ENCODE peak calls at places on chromosomes 13 and 19, in eight cellular contexts. K, V, B, S, G, Q, A and M are unnamed samples. For H3K27me3, the result is how much of the 10 kb centered on the place peaks cover.

GRCh38 chr19:51253088-51253806 is 2.4 kb downstream of the SIGLECL1 start:
- DNase-seq in K (no peak), V (no peak), B (no peak), S (no peak), G (no peak), Q (no peak), A (no peak), M (no peak)

GRCh38 chr19:39339636-39340035 is 2.6 kb upstream of the SAMD4B start:
- DNase-seq in K (no peak), V (no peak), B (no peak), S (no peak), G (no peak), Q (no peak), A (no peak), M (no peak)

GRCh38 chr13:45456196-45456972 is 8.4 kb upstream of the COG3 start:
- DNase-seq in K (no peak), V (no peak), B (no peak), S (no peak), G (no peak), Q (no peak), A (no peak), M (no peak)

GRCh38 chr13:111661052-111661451 is 340.6 kb downstream of the TEX29 start:
- DNase-seq in K (peak), V (no peak), B (no peak), S (no peak), G (no peak), Q (peak), A (no peak), M (peak)

GRCh38 chr19:50969413-50969760 is at the start of gene KLK6:
- DNase-seq in K (no peak), V (no peak), B (peak), S (no peak), G (no peak), Q (no peak), A (peak), M (no peak)

GRCh38 chr19:23914402-23915286 is at the start of gene ZNF726:
- DNase-seq in K (peak), V (peak), B (no peak), S (peak), G (peak), Q (peak), A (peak), M (no peak)

GRCh38 chr19:12935071-12935470 is 1.6 kb upstream of the FARSA start:
- DNase-seq in K (no peak), V (no peak), B (no peak), S (no peak), G (no peak), Q (no peak), A (no peak), M (no peak)

GRCh38 chr13:46523972-46524737 is 28.8 kb upstream of the LRCH1 start:
- DNase-seq in K (no peak), V (no peak), B (no peak), S (no peak), G (no peak), Q (no peak), A (no peak), M (no peak)

GRCh38 chr13:60288569-60288968 is 108.5 kb upstream of the TDRD3 start:
- DNase-seq in K (no peak), V (no peak), B (no peak), S (no peak), G (no peak), Q (no peak), A (no peak), M (no peak)

GRCh38 chr19:16654151-16654550 is 5.8 kb downstream of the SMIM7 start:
- DNase-seq in K (no peak), V (no peak), B (peak), S (no peak), G (no peak), Q (no peak), A (no peak), M (no peak)

GRCh38 chr13:41691276-41691675 is 233.9 kb downstream of the RGCC start:
- DNase-seq in K (no peak), V (no peak), B (no peak), S (no peak), G (no peak), Q (no peak), A (no peak), M (no peak)

GRCh38 chr13:38398810-38399493 is 49.3 kb downstream of the UFM1 start:
- DNase-seq in K (no peak), V (no peak), B (no peak), S (no peak), G (no peak), Q (no peak), A (no peak), M (no peak)

GRCh38 chr13:34164585-34164984 is 346.6 kb downstream of the RFC3 start:
- DNase-seq in K (no peak), V (no peak), B (no peak), S (no peak), G (no peak), Q (no peak), A (no peak), M (no peak)

GRCh38 chr19:17889609-17890214 is 18.0 kb downstream of the SLC5A5 start:
- DNase-seq in K (no peak), V (no peak), B (no peak), S (no peak), G (no peak), Q (no peak), A (no peak), M (no peak)

GRCh38 chr13:37701972-37702371 is 103.4 kb upstream of the POSTN start:
- DNase-seq in K (no peak), V (no peak), B (no peak), S (no peak), G (no peak), Q (no peak), A (no peak), M (no peak)

GRCh38 chr13:68719815-68720214 is 1387.8 kb upstream of the ATXN8OS start:
- DNase-seq in K (no peak), V (no peak), B (no peak), S (no peak), G (no peak), Q (no peak), A (no peak), M (no peak)

GRCh38 chr19:48239120-48239519 is 16.6 kb downstream of the CARD8 start:
- DNase-seq in K (no peak), V (no peak), B (no peak), S (no peak), G (no peak), Q (no peak), A (no peak), M (no peak)

GRCh38 chr19:18332917-18333530 is 7.4 kb upstream of the PGPEP1 start:
- DNase-seq in K (no peak), V (no peak), B (no peak), S (no peak), G (no peak), Q (no peak), A (no peak), M (no peak)

GRCh38 chr13:49353908-49354307 is 90.0 kb downstream of the CAB39L start:
- DNase-seq in K (no peak), V (no peak), B (no peak), S (no peak), G (no peak), Q (no peak), A (no peak), M (no peak)

GRCh38 chr13:45194081-45194939 is 6.5 kb downstream of the KCTD4 start:
- DNase-seq in K (no peak), V (no peak), B (no peak), S (peak), G (peak), Q (no peak), A (no peak), M (no peak)

GRCh38 chr19:1774999-1775772 is 21.9 kb downstream of the ONECUT3 start:
- DNase-seq in K (no peak), V (no peak), B (no peak), S (no peak), G (no peak), Q (no peak), A (no peak), M (no peak)

GRCh38 chr19:35021016-35021415 is 9.3 kb upstream of the SCN1B start:
- DNase-seq in K (no peak), V (no peak), B (no peak), S (no peak), G (peak), Q (no peak), A (no peak), M (no peak)

GRCh38 chr13:41034862-41035261 is 15.7 kb upstream of the ELF1 start:
- DNase-seq in K (no peak), V (no peak), B (no peak), S (no peak), G (no peak), Q (no peak), A (no peak), M (no peak)

GRCh38 chr19:13070425-13071140 is 32.1 kb downstream of the LYL1 start:
- DNase-seq in K (no peak), V (no peak), B (no peak), S (no peak), G (no peak), Q (no peak), A (no peak), M (no peak)

GRCh38 chr19:50869479-50869878 is 3.8 kb upstream of the KLK2 start:
- DNase-seq in K (no peak), V (no peak), B (no peak), S (no peak), G (no peak), Q (no peak), A (no peak), M (no peak)

GRCh38 chr13:95156208-95156607 is 145.0 kb downstream of the ABCC4 start:
- DNase-seq in K (no peak), V (no peak), B (no peak), S (no peak), G (no peak), Q (no peak), A (no peak), M (no peak)

GRCh38 chr13:111517641-111518010 is 197.2 kb downstream of the TEX29 start:
- DNase-seq in K (no peak), V (no peak), B (no peak), S (no peak), G (no peak), Q (no peak), A (peak), M (no peak)

GRCh38 chr19:8046569-8047165 is 5.9 kb upstream of the CCL25 start:
- DNase-seq in K (no peak), V (no peak), B (no peak), S (no peak), G (no peak), Q (no peak), A (no peak), M (no peak)

GRCh38 chr19:55702131-55702627 is 27.2 kb downstream of the EPN1 start:
- DNase-seq in K (no peak), V (no peak), B (no peak), S (no peak), G (no peak), Q (peak), A (no peak), M (no peak)

GRCh38 chr13:47858678-47859050 is 142.4 kb downstream of the SUCLA2 start:
- DNase-seq in K (no peak), V (no peak), B (no peak), S (no peak), G (no peak), Q (no peak), A (no peak), M (no peak)

GRCh38 chr19:53132231-53132991 is at the start of gene ZNF415:
- DNase-seq in K (no peak), V (peak), B (no peak), S (peak), G (peak), Q (peak), A (peak), M (no peak)

GRCh38 chr13:27622102-27622820 is 569 bp downstream of the POLR1D start:
- DNase-seq in K (no peak), V (peak), B (no peak), S (peak), G (no peak), Q (no peak), A (no peak), M (no peak)

GRCh38 chr13:37192986-37193385 is 87.5 kb upstream of the CSNK1A1L start:
- DNase-seq in K (no peak), V (no peak), B (no peak), S (no peak), G (no peak), Q (no peak), A (no peak), M (no peak)

GRCh38 chr19:11736696-11737095 is 2.0 kb downstream of the ZNF823 start:
- DNase-seq in K (no peak), V (no peak), B (no peak), S (peak), G (peak), Q (no peak), A (no peak), M (no peak)

GRCh38 chr13:63910406-63910957 is 2494.8 kb upstream of the PCDH20 start:
- DNase-seq in K (no peak), V (no peak), B (no peak), S (no peak), G (no peak), Q (no peak), A (no peak), M (no peak)

GRCh38 chr19:18049390-18049789 is 37.3 kb downstream of the IL12RB1 start:
- DNase-seq in K (peak), V (peak), B (no peak), S (peak), G (peak), Q (peak), A (peak), M (no peak)

GRCh38 chr19:3893509-3894179 is 13.2 kb downstream of the ATCAY start:
- DNase-seq in K (no peak), V (no peak), B (no peak), S (no peak), G (no peak), Q (no peak), A (no peak), M (no peak)

GRCh38 chr13:82436099-82436585 is 1446.1 kb downstream of the SLITRK1 start:
- DNase-seq in K (no peak), V (no peak), B (no peak), S (no peak), G (no peak), Q (no peak), A (no peak), M (no peak)

GRCh38 chr13:99151516-99151915 is 49.1 kb upstream of the UBAC2 start:
- DNase-seq in K (no peak), V (no peak), B (peak), S (no peak), G (no peak), Q (no peak), A (no peak), M (no peak)

GRCh38 chr19:31070676-31071075 is 278.6 kb downstream of the TSHZ3 start:
- DNase-seq in K (no peak), V (no peak), B (no peak), S (no peak), G (no peak), Q (no peak), A (no peak), M (no peak)
- H3K27ac ChIP-seq in K (no peak), V (no peak), B (no peak), S (no peak), G (no peak), Q (no peak), A (no peak), M (no peak)

GRCh38 chr19:41577833-41578232 is 1.9 kb downstream of the CEACAM21 start:
- DNase-seq in K (no peak), V (no peak), B (no peak), S (no peak), G (no peak), Q (peak), A (no peak), M (no peak)
- H3K27me3 ChIP-seq in K (under half), V (under half), B (under half), S (under half), G (under half), Q (under half), A (under half), M (under half)

GRCh38 chr13:100510208-100510997 is 78.2 kb downstream of the GGACT start:
- DNase-seq in K (no peak), V (no peak), B (no peak), S (no peak), G (no peak), Q (no peak), A (no peak), M (no peak)
- TF ChIP-seq POLR2AphosphoS5 in K (no peak), V (no peak), B (no peak), S (no peak), G (no peak), Q (no peak), A (no peak), M (no peak)

GRCh38 chr13:109974354-109974753 is 188.0 kb upstream of the IRS2 start:
- DNase-seq in K (no peak), V (no peak), B (no peak), S (no peak), G (no peak), Q (no peak), A (no peak), M (no peak)

GRCh38 chr13:109971006-109971744 is 184.8 kb upstream of the IRS2 start:
- DNase-seq in K (no peak), V (no peak), B (no peak), S (no peak), G (no peak), Q (no peak), A (no peak), M (no peak)

GRCh38 chr13:109971745-109972090 is 185.3 kb upstream of the IRS2 start:
- DNase-seq in K (no peak), V (no peak), B (no peak), S (no peak), G (no peak), Q (no peak), A (no peak), M (no peak)

GRCh38 chr13:109976206-109976997 is 190.0 kb upstream of the IRS2 start:
- DNase-seq in K (no peak), V (no peak), B (no peak), S (no peak), G (no peak), Q (no peak), A (no peak), M (no peak)

DNA sequence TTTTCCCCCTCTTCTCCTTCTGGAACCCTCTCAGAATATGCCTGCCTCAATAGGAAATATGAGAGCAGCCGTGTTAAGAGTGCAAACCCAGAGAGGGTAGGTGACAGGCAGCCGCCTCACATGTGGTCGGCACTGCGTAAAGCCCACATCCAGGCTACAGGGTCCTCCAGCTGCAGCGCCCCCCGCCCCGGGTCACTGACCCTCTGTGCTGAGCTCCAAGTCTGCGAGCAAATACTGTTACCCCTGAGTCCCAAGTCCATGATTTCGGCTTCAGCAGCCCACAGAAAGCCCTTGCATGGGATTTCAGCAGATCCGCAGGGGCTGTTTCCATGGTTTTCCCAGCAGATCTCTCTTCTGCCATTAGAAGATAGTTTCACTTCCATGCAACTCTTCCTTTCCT is 186.9 kb upstream of the IRS2 start:
- DNase-seq in K (no peak), V (no peak), B (no peak), S (no peak), G (no peak), Q (no peak), A (no peak), M (no peak)
- H3K27ac ChIP-seq in K (no peak), V (no peak), B (no peak), S (no peak), G (no peak), Q (no peak), A (no peak), M (no peak)